ENCODE peak calls at places on chromosomes 16 and 17, in six cellular contexts. E, D, C, I, A and Z are unnamed samples.

GRCh38 chr16:19410435-19411153 is 7.1 kb upstream of the TMC5 start:
- DNase-seq in E (peak), D (peak), C (no peak), I (peak), A (no peak), Z (peak)

GRCh38 chr16:11992594-11993524 is 16.3 kb downstream of the SNX29 start:
- DNase-seq in E (no peak), D (no peak), C (no peak), I (no peak), A (no peak), Z (no peak)

GRCh38 chr16:30104492-30104891 is 8.5 kb upstream of the YPEL3 start:
- DNase-seq in E (no peak), D (no peak), C (no peak), I (no peak), A (no peak), Z (no peak)

GRCh38 chr16:88936008-88936912 is 40.7 kb downstream of the CBFA2T3 start:
- DNase-seq in E (no peak), D (no peak), C (no peak), I (no peak), A (no peak), Z (peak)

GRCh38 chr17:64377769-64378282 is 12.8 kb downstream of the PECAM1 start:
- DNase-seq in E (no peak), D (no peak), C (peak), I (no peak), A (peak), Z (no peak)

GRCh38 chr16:8645831-8646230 is 24.3 kb downstream of the METTL22 start:
- DNase-seq in E (no peak), D (no peak), C (no peak), I (no peak), A (no peak), Z (no peak)

GRCh38 chr17:64632193-64632592 is 29.9 kb downstream of the SMURF2 start:
- DNase-seq in E (no peak), D (no peak), C (no peak), I (no peak), A (no peak), Z (no peak)

GRCh38 chr16:17196526-17196925 is 274.2 kb downstream of the XYLT1 start:
- DNase-seq in E (no peak), D (no peak), C (no peak), I (no peak), A (no peak), Z (no peak)

GRCh38 chr17:19763416-19763815 is 15.3 kb upstream of the ALDH3A1 start:
- DNase-seq in E (no peak), D (no peak), C (no peak), I (no peak), A (no peak), Z (peak)

GRCh38 chr16:67028167-67028554 is 788 bp upstream of the CBFB start:
- DNase-seq in E (no peak), D (no peak), C (no peak), I (no peak), A (no peak), Z (no peak)

GRCh38 chr17:74085434-74085833 is 118.0 kb upstream of the RPL38 start:
- DNase-seq in E (no peak), D (no peak), C (no peak), I (no peak), A (no peak), Z (no peak)

GRCh38 chr17:80588687-80589086 is 44.0 kb downstream of the RPTOR start:
- DNase-seq in E (no peak), D (no peak), C (no peak), I (no peak), A (peak), Z (no peak)

GRCh38 chr17:77535435-77535834 is 394.7 kb downstream of the SEC14L1 start:
- DNase-seq in E (no peak), D (peak), C (no peak), I (no peak), A (no peak), Z (no peak)

GRCh38 chr17:8927395-8927794 is 38.1 kb downstream of the PIK3R5 start:
- DNase-seq in E (no peak), D (no peak), C (no peak), I (no peak), A (no peak), Z (no peak)

GRCh38 chr17:65328567-65328966 is 191.4 kb downstream of the RGS9 start:
- DNase-seq in E (no peak), D (no peak), C (no peak), I (no peak), A (no peak), Z (no peak)

GRCh38 chr16:27332105-27332504 is 18.3 kb downstream of the IL4R start:
- DNase-seq in E (no peak), D (no peak), C (peak), I (no peak), A (no peak), Z (no peak)

GRCh38 chr17:76054112-76054476 is 18.2 kb downstream of the SRP68 start:
- DNase-seq in E (no peak), D (no peak), C (no peak), I (no peak), A (peak), Z (no peak)

GRCh38 chr16:50021509-50021908 is 3.5 kb upstream of the CNEP1R1 start:
- DNase-seq in E (no peak), D (no peak), C (peak), I (no peak), A (no peak), Z (no peak)
- TF ChIP-seq CTCF in E (peak), D (no peak), C (peak), I (no peak), A (no peak), Z (no peak)

GRCh38 chr16:82231021-82231787 is 61.2 kb upstream of the MPHOSPH6 start:
- DNase-seq in E (no peak), D (no peak), C (no peak), I (no peak), A (no peak), Z (no peak)

GRCh38 chr16:82226327-82226726 is 56.3 kb upstream of the MPHOSPH6 start:
- DNase-seq in E (no peak), D (no peak), C (no peak), I (no peak), A (no peak), Z (no peak)

GRCh38 chr16:82232806-82233205 is 62.8 kb upstream of the MPHOSPH6 start:
- DNase-seq in E (no peak), D (no peak), C (no peak), I (no peak), A (no peak), Z (no peak)

DNA sequence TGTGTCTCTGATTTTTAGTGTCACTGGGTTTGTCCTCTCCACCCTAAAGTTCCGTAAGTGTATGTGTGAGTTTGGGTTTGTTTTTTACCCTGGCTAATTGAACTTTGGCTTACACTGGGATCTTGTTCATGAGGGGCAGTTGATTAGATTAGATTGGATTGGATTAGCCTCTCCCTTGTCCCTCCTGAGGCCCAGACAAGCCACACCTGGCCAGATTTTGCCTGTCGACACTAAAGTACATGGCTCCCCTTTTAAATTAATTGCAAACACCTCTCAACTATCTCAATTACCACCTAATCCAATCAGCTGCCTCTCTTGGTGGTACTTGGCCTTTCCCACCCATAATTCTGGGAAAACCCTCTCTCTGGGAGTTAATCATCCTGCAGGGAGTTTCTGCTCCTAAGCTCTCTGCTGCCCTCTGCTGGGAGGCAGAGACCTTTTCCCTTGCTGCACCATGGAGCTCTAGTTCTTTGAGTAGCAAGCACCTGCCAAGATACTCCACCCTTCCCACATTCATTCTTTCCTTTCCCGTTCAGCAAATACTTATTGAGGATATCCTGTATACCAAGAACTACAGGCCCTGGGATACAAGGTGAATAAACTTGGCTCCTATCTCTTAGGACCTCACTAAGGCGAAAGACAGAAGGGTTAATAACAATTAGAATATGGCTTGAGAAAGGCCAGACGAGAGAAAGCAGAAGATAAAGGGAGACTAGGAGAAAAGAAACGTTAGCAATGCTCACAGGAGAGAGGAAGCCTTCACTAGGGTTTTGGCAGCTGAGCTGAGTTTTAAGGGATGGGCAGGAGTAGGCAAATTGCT is 60.0 kb upstream of the MPHOSPH6 start:
- DNase-seq in E (no peak), D (peak), C (peak), I (peak), A (peak), Z (peak)
- TF ChIP-seq CTCF in E (peak), D (peak), C (peak), I (peak), A (peak), Z (peak)

DNA sequence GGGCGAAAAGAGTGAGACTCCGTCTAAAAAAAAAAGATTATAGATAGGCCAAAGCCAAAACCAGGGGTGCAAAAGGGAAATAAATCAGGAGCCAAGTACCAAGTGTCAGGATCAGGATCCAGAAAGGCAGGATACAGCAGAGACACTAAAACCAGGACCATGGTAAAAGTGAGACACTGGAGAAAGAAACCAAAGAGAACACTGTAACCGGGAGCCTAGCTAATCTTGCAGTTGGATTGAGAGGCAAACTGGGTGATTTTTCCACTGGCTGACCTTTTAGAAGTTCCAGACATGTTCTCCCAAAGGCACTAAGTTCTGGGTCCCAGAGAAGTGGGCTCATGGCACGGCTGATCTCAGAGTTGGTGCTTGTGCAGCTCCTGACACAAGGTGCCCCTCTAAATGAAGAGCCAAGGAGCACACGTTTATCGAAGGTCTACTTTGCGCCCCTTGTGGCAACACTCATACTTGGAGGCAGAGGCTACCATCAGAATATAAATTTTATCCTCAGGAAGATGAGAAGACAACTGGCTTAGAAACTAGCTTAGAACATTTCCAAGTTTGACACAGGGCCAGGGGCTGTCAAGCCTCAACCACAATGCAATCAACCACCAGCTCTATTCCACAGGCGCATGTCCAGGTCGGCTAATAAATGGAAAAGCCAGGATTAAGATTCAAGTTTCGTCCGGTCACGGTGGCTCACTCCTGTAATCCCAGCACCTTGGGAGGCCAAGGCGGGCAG is 27.5 kb upstream of the HELZ start:
- DNase-seq in E (no peak), D (no peak), C (no peak), I (no peak), A (no peak), Z (no peak)
- TF ChIP-seq CTCF in E (peak), D (no peak), C (peak), I (peak), A (peak), Z (no peak)

GRCh38 chr17:11874756-11875155 is 122.5 kb downstream of the ZNF18 start:
- DNase-seq in E (no peak), D (no peak), C (no peak), I (no peak), A (no peak), Z (no peak)

GRCh38 chr17:11885051-11885450 is 112.2 kb downstream of the ZNF18 start:
- DNase-seq in E (no peak), D (no peak), C (no peak), I (no peak), A (no peak), Z (no peak)

GRCh38 chr17:11882716-11883115 is 114.6 kb downstream of the ZNF18 start:
- DNase-seq in E (no peak), D (no peak), C (no peak), I (no peak), A (no peak), Z (no peak)

DNA sequence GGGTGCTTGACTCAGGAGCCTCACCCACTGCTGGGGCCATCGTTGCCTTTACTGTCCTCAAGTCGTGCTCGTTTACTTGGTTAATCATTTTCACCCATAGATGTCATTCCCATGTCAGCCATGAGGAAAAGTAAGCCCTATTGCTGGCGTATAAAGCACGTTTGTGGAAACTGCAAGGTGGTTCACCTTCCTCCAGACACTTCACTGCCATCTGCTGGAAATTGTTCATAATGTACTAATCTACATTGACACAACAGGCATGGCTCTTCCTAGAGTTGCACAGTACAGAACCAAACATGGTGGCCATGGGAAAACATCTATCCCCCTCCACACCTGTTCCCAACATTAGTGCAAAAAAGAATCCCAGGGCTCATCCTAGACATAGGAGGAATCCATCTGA is 116.6 kb downstream of the ZNF18 start:
- DNase-seq in E (no peak), D (no peak), C (no peak), I (no peak), A (no peak), Z (no peak)
- TF ChIP-seq CTCF in E (no peak), D (no peak), C (no peak), I (no peak), A (no peak), Z (no peak)

GRCh38 chr17:49468827-49469385 is 26.2 kb upstream of the NGFR start:
- DNase-seq in E (no peak), D (peak), C (peak), I (no peak), A (no peak), Z (no peak)

GRCh38 chr17:49469831-49470568 is 25.1 kb upstream of the NGFR start:
- DNase-seq in E (no peak), D (peak), C (no peak), I (no peak), A (no peak), Z (no peak)

GRCh38 chr17:49471769-49472168 is 23.3 kb upstream of the NGFR start:
- DNase-seq in E (no peak), D (peak), C (no peak), I (no peak), A (no peak), Z (no peak)

GRCh38 chr17:49472527-49472926 is 22.6 kb upstream of the NGFR start:
- DNase-seq in E (no peak), D (no peak), C (no peak), I (no peak), A (no peak), Z (no peak)

DNA sequence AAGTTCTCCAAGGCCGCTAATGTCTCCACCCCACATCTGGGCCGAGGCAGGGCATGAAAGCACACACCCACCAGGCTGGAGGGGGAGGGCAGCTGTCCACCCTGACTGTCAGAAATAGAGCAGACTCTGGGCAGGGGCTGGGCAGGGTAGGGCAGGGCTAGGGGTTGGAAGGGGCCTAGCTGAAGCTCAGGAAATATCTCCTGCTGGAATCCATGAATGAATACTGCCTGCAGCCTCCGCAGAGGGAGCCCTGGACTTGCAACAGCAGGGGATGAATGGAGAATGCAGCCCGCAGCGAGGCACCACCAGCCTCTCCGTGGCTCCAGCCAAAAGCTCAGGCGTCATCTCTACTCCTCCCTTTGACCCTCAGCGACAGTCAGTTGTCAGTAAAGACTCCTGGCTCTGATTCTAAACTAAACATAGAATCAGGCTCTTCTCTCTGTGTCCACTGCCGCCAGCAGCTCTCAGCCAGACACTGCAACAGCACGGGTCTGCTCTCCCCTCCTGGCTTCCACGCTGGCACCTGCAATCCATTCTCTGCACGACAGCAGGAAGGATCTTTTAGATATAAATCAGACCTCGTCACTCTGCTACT is 23.9 kb upstream of the NGFR start:
- DNase-seq in E (no peak), D (peak), C (peak), I (no peak), A (no peak), Z (no peak)
- TF ChIP-seq CTCF in E (no peak), D (no peak), C (no peak), I (no peak), A (no peak), Z (no peak)

GRCh38 chr17:61340431-61340830 is 59.2 kb upstream of the TBX2 start:
- DNase-seq in E (no peak), D (no peak), C (no peak), I (no peak), A (no peak), Z (no peak)
- TF ChIP-seq CTCF in E (no peak), D (no peak), C (no peak), I (no peak), A (no peak), Z (no peak)